ENCODE peak calls at places on chromosomes 1 and 21, in nine cellular contexts. O is CD8-positive, alpha-beta memory T cell; I is GM13977; U is activated effector memory CD4-positive, alpha-beta T cell treated with Interleukin-2 at 50 U/mL for 16 hours; M is SHP77; K is effector CD8-positive, alpha-beta T cell; B is hypothalamus; L is GM13976; S is HEK293T. H is an unnamed sample.

GRCh38 chr1:88661188-88661587 is 22.9 kb upstream of the PKN2 start:
- DNase-seq in O (no peak), B (no peak), K (no peak), U (no peak), S (no peak), M (no peak), I (no peak), L (no peak), H (no peak)

GRCh38 chr1:55541296-55541695 is 326.1 kb upstream of the USP24 start:
- DNase-seq in B (no peak), K (no peak), I (no peak), O (no peak), S (no peak), L (no peak), U (no peak), M (no peak), H (no peak)

GRCh38 chr21:41891132-41891531 is 12.0 kb upstream of the PRDM15 start:
- DNase-seq in B (no peak), U (no peak), L (no peak), S (no peak), K (no peak), I (no peak), M (no peak), O (no peak), H (no peak)

GRCh38 chr1:72357411-72357810 is 75.1 kb upstream of the NEGR1 start:
- DNase-seq in S (no peak), L (no peak), I (no peak), U (no peak), M (no peak), O (no peak), B (no peak), K (no peak), H (no peak)

GRCh38 chr1:47181955-47182680 is 7.7 kb downstream of the PDZK1IP1 start:
- DNase-seq in K (no peak), I (no peak), U (no peak), M (no peak), B (no peak), S (no peak), L (no peak), O (no peak), H (no peak)

GRCh38 chr1:233376711-233377110 is 49.2 kb downstream of the MAP3K21 start:
- DNase-seq in S (no peak), B (no peak), I (no peak), M (no peak), U (no peak), L (no peak), O (no peak), K (no peak), H (no peak)

GRCh38 chr1:56324504-56324903 is 254.9 kb downstream of the PLPP3 start:
- DNase-seq in I (no peak), S (no peak), L (no peak), U (no peak), B (no peak), M (no peak), O (no peak), K (no peak), H (no peak)

GRCh38 chr21:17795084-17796036 is 23.8 kb downstream of the C21orf91 start:
- DNase-seq in M (no peak), S (no peak), B (no peak), I (no peak), O (no peak), L (no peak), U (no peak), K (no peak), H (no peak)

GRCh38 chr1:6483010-6483760 is 8.3 kb downstream of the PLEKHG5 start:
- DNase-seq in M (peak; percentile 68), O (no peak), K (no peak), I (no peak), U (no peak), L (no peak), B (no peak), S (no peak), H (no peak)

GRCh38 chr1:56362994-56363770 is 216.2 kb downstream of the PLPP3 start:
- DNase-seq in M (no peak), I (no peak), U (no peak), O (no peak), B (no peak), K (no peak), L (no peak), S (no peak), H (no peak)

H was measured in T-helper 1 cell.